ENCODE peak calls at places on chromosomes 6 and 20, in five cellular contexts. One of them, this sample, is unnamed.

GRCh38 chr6:128310061-128310460 is 210.3 kb downstream of the PTPRK start:
- DNase-seq in adrenal gland: no peak
- DNase-seq in cardiac fibroblast: no peak
- DNase-seq in GM12864: no peak
- DNase-seq in lower leg skin: no peak
- DNase-seq in this sample: no peak

GRCh38 chr6:44514085-44514484 is 126.6 kb downstream of the CDC5L start:
- DNase-seq in lower leg skin: peak; percentile 25
- DNase-seq in adrenal gland: no peak
- DNase-seq in GM12864: no peak
- DNase-seq in cardiac fibroblast: no peak
- DNase-seq in this sample: no peak

GRCh38 chr20:4064118-4064962 is 49.0 kb upstream of the RNF24 start:
- DNase-seq in cardiac fibroblast: peak; percentile 97
- DNase-seq in adrenal gland: peak; percentile 89
- DNase-seq in GM12864: no peak
- DNase-seq in lower leg skin: peak; percentile 97
- DNase-seq in this sample: peak; percentile 94

GRCh38 chr6:134339216-134339615 is 21.3 kb upstream of the SGK1 start:
- DNase-seq in GM12864: no peak
- DNase-seq in lower leg skin: no peak
- DNase-seq in adrenal gland: no peak
- DNase-seq in cardiac fibroblast: no peak
- DNase-seq in this sample: no peak

GRCh38 chr6:40413231-40413755 is 173.9 kb downstream of the LRFN2 start:
- DNase-seq in cardiac fibroblast: no peak
- DNase-seq in adrenal gland: no peak
- DNase-seq in GM12864: no peak
- DNase-seq in lower leg skin: no peak
- DNase-seq in this sample: no peak

GRCh38 chr6:28982476-28983266 is 22.4 kb downstream of the ZNF311 start:
- DNase-seq in cardiac fibroblast: peak; percentile 67
- DNase-seq in lower leg skin: no peak
- DNase-seq in adrenal gland: no peak
- DNase-seq in GM12864: no peak
- DNase-seq in this sample: peak; percentile 7

GRCh38 chr6:158649289-158650143 is at the start of gene SYTL3:
- DNase-seq in adrenal gland: no peak
- DNase-seq in GM12864: peak; percentile 49
- DNase-seq in cardiac fibroblast: peak; percentile 87
- DNase-seq in lower leg skin: peak; percentile 89
- DNase-seq in this sample: no peak

GRCh38 chr6:147949981-147950622 is 392.5 kb upstream of the SASH1 start:
- DNase-seq in GM12864: no peak
- DNase-seq in lower leg skin: no peak
- DNase-seq in cardiac fibroblast: peak; percentile 11
- DNase-seq in adrenal gland: no peak
- DNase-seq in this sample: no peak

GRCh38 chr20:52874241-52874640 is 97.9 kb upstream of the TSHZ2 start:
- DNase-seq in cardiac fibroblast: no peak
- DNase-seq in GM12864: no peak
- DNase-seq in lower leg skin: no peak
- DNase-seq in adrenal gland: no peak
- DNase-seq in this sample: no peak

GRCh38 chr6:31969712-31970603 is 2.0 kb downstream of the DXO start:
- DNase-seq in GM12864: no peak
- DNase-seq in cardiac fibroblast: no peak
- DNase-seq in lower leg skin: no peak
- DNase-seq in adrenal gland: no peak
- DNase-seq in this sample: no peak

GRCh38 chr6:21022343-21023107 is 488.3 kb downstream of the CDKAL1 start:
- DNase-seq in cardiac fibroblast: peak; percentile 89
- DNase-seq in adrenal gland: no peak
- DNase-seq in GM12864: peak; percentile 75
- DNase-seq in lower leg skin: no peak
- DNase-seq in this sample: no peak

GRCh38 chr20:15739056-15739455 is 834.2 kb downstream of the KIF16B start:
- DNase-seq in cardiac fibroblast: no peak
- DNase-seq in adrenal gland: no peak
- DNase-seq in GM12864: no peak
- DNase-seq in lower leg skin: no peak
- DNase-seq in this sample: no peak

GRCh38 chr6:166768761-166769160 is 141.7 kb upstream of the RPS6KA2 start:
- DNase-seq in lower leg skin: peak; percentile 58
- DNase-seq in cardiac fibroblast: no peak
- DNase-seq in adrenal gland: no peak
- DNase-seq in GM12864: no peak
- DNase-seq in this sample: no peak

GRCh38 chr6:164520916-164521315 is 788.5 kb downstream of the C6orf118 start:
- DNase-seq in cardiac fibroblast: no peak
- DNase-seq in lower leg skin: no peak
- DNase-seq in adrenal gland: no peak
- DNase-seq in GM12864: no peak
- DNase-seq in this sample: no peak

GRCh38 chr20:60792941-60793340 is 459.1 kb upstream of the CDH4 start:
- DNase-seq in adrenal gland: no peak
- DNase-seq in cardiac fibroblast: no peak
- DNase-seq in lower leg skin: no peak
- DNase-seq in GM12864: no peak
- DNase-seq in this sample: no peak

GRCh38 chr6:7726416-7727149 is 684 bp downstream of the BMP6 start:
- DNase-seq in adrenal gland: peak; percentile 22
- DNase-seq in cardiac fibroblast: peak; percentile 12
- DNase-seq in lower leg skin: no peak
- DNase-seq in GM12864: no peak
- DNase-seq in this sample: peak; percentile 13

GRCh38 chr20:59743767-59744485 is 139.6 kb downstream of the PHACTR3 start:
- DNase-seq in GM12864: no peak
- DNase-seq in lower leg skin: no peak
- DNase-seq in cardiac fibroblast: no peak
- DNase-seq in adrenal gland: no peak
- DNase-seq in this sample: no peak

GRCh38 chr6:3001773-3002293 is 2.1 kb downstream of the NQO2 start:
- DNase-seq in adrenal gland: no peak
- DNase-seq in lower leg skin: no peak
- DNase-seq in cardiac fibroblast: peak; percentile 79
- DNase-seq in GM12864: no peak
- DNase-seq in this sample: no peak

GRCh38 chr6:30548375-30548774 is 7.9 kb downstream of the GNL1 start:
- DNase-seq in cardiac fibroblast: peak; percentile 33
- DNase-seq in lower leg skin: peak; percentile 29
- DNase-seq in GM12864: no peak
- DNase-seq in adrenal gland: no peak
- DNase-seq in this sample: no peak

GRCh38 chr20:63690898-63691710 is 5.3 kb upstream of the TNFRSF6B start:
- DNase-seq in lower leg skin: peak; percentile 85
- DNase-seq in adrenal gland: peak; percentile 26
- DNase-seq in cardiac fibroblast: no peak
- DNase-seq in GM12864: no peak
- DNase-seq in this sample: peak; percentile 7

GRCh38 chr6:53960311-53960710 is 150.9 kb upstream of the MLIP start:
- DNase-seq in cardiac fibroblast: peak; percentile 17
- DNase-seq in lower leg skin: no peak
- DNase-seq in GM12864: no peak
- DNase-seq in adrenal gland: no peak
- DNase-seq in this sample: no peak

GRCh38 chr6:18226451-18226850 is 37.9 kb downstream of the DEK start:
- DNase-seq in lower leg skin: no peak
- DNase-seq in adrenal gland: no peak
- DNase-seq in cardiac fibroblast: peak; percentile 26
- DNase-seq in GM12864: no peak
- DNase-seq in this sample: no peak

DNA sequence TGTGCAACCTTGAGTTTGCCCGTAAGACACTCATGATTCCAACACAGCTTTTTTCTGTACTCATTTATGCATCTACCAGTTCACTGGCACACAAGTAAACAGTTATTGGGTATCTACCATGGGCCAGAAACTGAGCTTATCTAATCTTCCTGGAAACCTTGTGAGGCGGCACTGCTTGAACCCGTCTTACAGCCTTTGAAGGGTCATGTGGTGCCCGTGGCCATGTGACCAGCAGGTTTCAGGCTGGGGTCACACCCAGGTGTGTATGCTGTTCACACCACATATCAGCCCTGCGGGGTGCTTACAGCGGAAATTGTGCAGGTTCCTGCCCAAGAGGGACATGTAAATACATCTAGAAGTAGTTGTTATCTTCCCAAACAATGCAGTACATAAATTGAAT is 6.1 kb downstream of the THBD start:
- DNase-seq in GM12864: no peak
- DNase-seq in adrenal gland: no peak
- DNase-seq in cardiac fibroblast: no peak
- DNase-seq in lower leg skin: no peak
- DNase-seq in this sample: no peak
- TF ChIP-seq CTCF in GM12864: peak; percentile 19
- TF ChIP-seq CTCF in adrenal gland: no peak
- TF ChIP-seq CTCF in cardiac fibroblast: no peak
- TF ChIP-seq CTCF in lower leg skin: no peak
- TF ChIP-seq CTCF in this sample: no peak

GRCh38 chr6:109021870-109022269 is 72.8 kb downstream of the SESN1 start:
- DNase-seq in cardiac fibroblast: no peak
- DNase-seq in GM12864: no peak
- DNase-seq in adrenal gland: no peak
- DNase-seq in lower leg skin: no peak
- DNase-seq in this sample: no peak

GRCh38 chr6:109025639-109026038 is 69.0 kb downstream of the SESN1 start:
- DNase-seq in lower leg skin: no peak
- DNase-seq in cardiac fibroblast: no peak
- DNase-seq in GM12864: no peak
- DNase-seq in adrenal gland: no peak
- DNase-seq in this sample: no peak

GRCh38 chr6:109024368-109024767 is 70.3 kb downstream of the SESN1 start:
- DNase-seq in adrenal gland: no peak
- DNase-seq in cardiac fibroblast: no peak
- DNase-seq in GM12864: no peak
- DNase-seq in lower leg skin: no peak
- DNase-seq in this sample: no peak

GRCh38 chr6:109023348-109023925 is 71.2 kb downstream of the SESN1 start:
- DNase-seq in cardiac fibroblast: no peak
- DNase-seq in GM12864: no peak
- DNase-seq in lower leg skin: no peak
- DNase-seq in adrenal gland: no peak
- DNase-seq in this sample: no peak

GRCh38 chr6:109024784-109025183 is 69.9 kb downstream of the SESN1 start:
- DNase-seq in adrenal gland: no peak
- DNase-seq in GM12864: no peak
- DNase-seq in lower leg skin: no peak
- DNase-seq in cardiac fibroblast: peak; percentile 26
- DNase-seq in this sample: peak; percentile 28
- TF ChIP-seq CTCF in adrenal gland: no peak
- TF ChIP-seq CTCF in GM12864: no peak
- TF ChIP-seq CTCF in lower leg skin: no peak
- TF ChIP-seq CTCF in cardiac fibroblast: peak; percentile 44
- TF ChIP-seq CTCF in this sample: no peak

GRCh38 chr6:116842374-116842947 is 13.6 kb upstream of the GPRC6A start:
- DNase-seq in lower leg skin: no peak
- DNase-seq in adrenal gland: no peak
- DNase-seq in cardiac fibroblast: no peak
- DNase-seq in GM12864: no peak
- DNase-seq in this sample: no peak

DNA sequence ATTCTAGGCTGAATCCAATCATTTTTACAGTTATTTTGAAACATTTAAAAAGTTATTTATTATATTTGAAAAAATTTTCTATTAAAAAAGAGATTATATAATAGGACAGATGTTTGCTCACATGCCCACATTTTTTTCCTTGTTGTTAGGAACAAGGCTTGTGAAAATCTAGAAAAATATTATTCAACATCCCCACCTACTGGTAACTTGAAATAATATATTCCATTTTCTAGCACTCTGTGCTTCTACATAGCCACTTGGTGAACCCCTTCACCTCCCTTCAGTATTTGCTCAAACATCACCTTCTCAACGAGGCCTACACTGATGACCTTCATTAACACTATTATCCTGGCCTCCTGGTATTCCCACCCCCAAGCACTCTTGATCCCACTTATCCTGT is 18.4 kb upstream of the GPRC6A start:
- DNase-seq in GM12864: no peak
- DNase-seq in adrenal gland: no peak
- DNase-seq in lower leg skin: no peak
- DNase-seq in cardiac fibroblast: peak; percentile 49
- DNase-seq in this sample: no peak
- TF ChIP-seq CTCF in GM12864: no peak
- TF ChIP-seq CTCF in adrenal gland: peak; percentile 31
- TF ChIP-seq CTCF in lower leg skin: no peak
- TF ChIP-seq CTCF in cardiac fibroblast: peak; percentile 4
- TF ChIP-seq CTCF in this sample: no peak

GRCh38 chr20:48656661-48657211 is 171.1 kb downstream of the PREX1 start:
- DNase-seq in lower leg skin: no peak
- DNase-seq in adrenal gland: no peak
- DNase-seq in GM12864: no peak
- DNase-seq in cardiac fibroblast: no peak
- DNase-seq in this sample: no peak
- TF ChIP-seq CTCF in lower leg skin: no peak
- TF ChIP-seq CTCF in adrenal gland: no peak
- TF ChIP-seq CTCF in GM12864: peak; percentile 21
- TF ChIP-seq CTCF in cardiac fibroblast: peak; percentile 29
- TF ChIP-seq CTCF in this sample: no peak

GRCh38 chr6:142285235-142286087 is 16.3 kb upstream of the ADGRG6 start:
- DNase-seq in lower leg skin: no peak
- DNase-seq in cardiac fibroblast: no peak
- DNase-seq in adrenal gland: no peak
- DNase-seq in GM12864: no peak
- DNase-seq in this sample: no peak

GRCh38 chr6:142289687-142290086 is 12.1 kb upstream of the ADGRG6 start:
- DNase-seq in GM12864: no peak
- DNase-seq in adrenal gland: no peak
- DNase-seq in cardiac fibroblast: no peak
- DNase-seq in lower leg skin: no peak
- DNase-seq in this sample: no peak

GRCh38 chr6:142284419-142284818 is 17.4 kb upstream of the ADGRG6 start:
- DNase-seq in GM12864: no peak
- DNase-seq in adrenal gland: no peak
- DNase-seq in cardiac fibroblast: no peak
- DNase-seq in lower leg skin: no peak
- DNase-seq in this sample: no peak

GRCh38 chr6:142290851-142291250 is 11.0 kb upstream of the ADGRG6 start:
- DNase-seq in lower leg skin: no peak
- DNase-seq in cardiac fibroblast: no peak
- DNase-seq in GM12864: no peak
- DNase-seq in adrenal gland: no peak
- DNase-seq in this sample: no peak

GRCh38 chr6:142286088-142286409 is 15.8 kb upstream of the ADGRG6 start:
- DNase-seq in lower leg skin: no peak
- DNase-seq in cardiac fibroblast: no peak
- DNase-seq in GM12864: no peak
- DNase-seq in adrenal gland: no peak
- DNase-seq in this sample: no peak
- TF ChIP-seq CTCF in lower leg skin: no peak
- TF ChIP-seq CTCF in cardiac fibroblast: no peak
- TF ChIP-seq CTCF in GM12864: no peak
- TF ChIP-seq CTCF in adrenal gland: no peak
- TF ChIP-seq CTCF in this sample: no peak

This sample was measured in heart right ventricle.